ENCODE peak calls at places on chromosomes 13 and 19, in five cellular contexts. O is mammary epithelial cell, S is ascending aorta, Y is Peyer's patch, L is adrenal gland. N is an unnamed sample.
A peak's percentile ranks its signal among the peaks of the same experiment; 100 is the strongest.

GRCh38 chr13:35162420-35162819 is 220.3 kb downstream of the NBEA start:
- DNase-seq in L (no peak), O (no peak), Y (no peak), S (no peak), N (no peak)

GRCh38 chr19:44635581-44636438 is 7.9 kb upstream of the PVR start:
- DNase-seq in Y (no peak), S (no peak), L (no peak), O (no peak), N (no peak)

GRCh38 chr19:38362076-38362945 is 12.1 kb upstream of the PSMD8 start:
- DNase-seq in Y (peak; percentile 77), S (peak; percentile 86), O (peak; percentile 81), L (peak; percentile 85), N (peak; percentile 85)

GRCh38 chr19:3708207-3708931 is at the start of gene TJP3:
- DNase-seq in Y (no peak), S (no peak), L (peak; percentile 24), O (peak; percentile 53), N (peak; percentile 90)

GRCh38 chr13:43687038-43687437 is 99.7 kb downstream of the ENOX1 start:
- DNase-seq in S (no peak), L (no peak), O (no peak), Y (no peak), N (no peak)

GRCh38 chr19:48990400-48990799 is 2.7 kb downstream of the GYS1 start:
- DNase-seq in L (no peak), S (no peak), O (no peak), Y (no peak), N (no peak)

GRCh38 chr13:50187352-50188029 is 172.2 kb downstream of the KCNRG start:
- DNase-seq in L (no peak), S (no peak), O (no peak), Y (no peak), N (no peak)

GRCh38 chr19:41515054-41515652 is 60.8 kb upstream of the CEACAM21 start:
- DNase-seq in L (no peak), Y (no peak), S (no peak), O (no peak), N (no peak)

GRCh38 chr19:35755550-35756371 is 1.1 kb downstream of the HSPB6 start:
- DNase-seq in O (no peak), L (peak; percentile 91), S (peak; percentile 94), Y (peak; percentile 30), N (no peak)

GRCh38 chr19:29714953-29715694 is at the start of gene C19orf12:
- DNase-seq in O (peak; percentile 38), L (peak; percentile 64), Y (peak; percentile 63), S (peak; percentile 70), N (peak; percentile 92)

GRCh38 chr13:114044486-114044885 is 70.6 kb upstream of the C13orf46 start:
- DNase-seq in S (no peak), Y (no peak), O (no peak), L (no peak), N (no peak)

GRCh38 chr13:98374750-98375149 is 197.7 kb upstream of the RNF113B start:
- DNase-seq in L (no peak), S (no peak), Y (no peak), O (no peak), N (no peak)

GRCh38 chr13:80441968-80442367 is 101.0 kb upstream of the SPRY2 start:
- DNase-seq in S (no peak), O (no peak), Y (no peak), L (no peak), N (no peak)

GRCh38 chr13:114132419-114133121 is at the start of gene RASA3:
- DNase-seq in O (peak; percentile 71), Y (peak; percentile 75), S (peak; percentile 88), L (peak; percentile 54), N (peak; percentile 76)

GRCh38 chr13:107370036-107370785 is 802.3 kb upstream of the ARGLU1 start:
- DNase-seq in L (no peak), O (no peak), Y (no peak), S (no peak), N (no peak)

GRCh38 chr13:39259371-39259770 is 221.1 kb downstream of the NHLRC3 start:
- DNase-seq in Y (no peak), L (no peak), S (no peak), O (no peak), N (no peak)

GRCh38 chr13:112994084-112994780 is 25.2 kb downstream of the MCF2L start:
- DNase-seq in O (peak; percentile 4), L (no peak), Y (no peak), S (no peak), N (no peak)

GRCh38 chr13:25085125-25085742 is 10.7 kb upstream of the PABPC3 start:
- DNase-seq in Y (no peak), S (no peak), O (peak; percentile 38), L (peak; percentile 50), N (no peak)

GRCh38 chr13:34357435-34358232 is 539.7 kb downstream of the RFC3 start:
- DNase-seq in S (no peak), Y (no peak), L (peak; percentile 59), O (peak; percentile 79), N (no peak)

GRCh38 chr13:30181856-30182651 is 125.3 kb downstream of the KATNAL1 start:
- DNase-seq in S (no peak), Y (no peak), O (no peak), L (no peak), N (no peak)

GRCh38 chr19:39737351-39737750 is 478 bp downstream of the CLC start:
- DNase-seq in S (no peak), L (no peak), O (no peak), Y (no peak), N (no peak)

GRCh38 chr13:79497852-79498251 is 16.9 kb downstream of the NDFIP2 start:
- DNase-seq in Y (no peak), O (no peak), S (no peak), L (no peak), N (no peak)

GRCh38 chr19:15829277-15829770 is 13.9 kb upstream of the OR10H1 start:
- DNase-seq in Y (no peak), L (no peak), S (no peak), O (peak; percentile 27), N (no peak)

GRCh38 chr13:26184791-26185250 is 37.3 kb downstream of the RNF6 start:
- DNase-seq in L (peak; percentile 80), S (peak; percentile 70), Y (peak; percentile 61), O (peak; percentile 50), N (no peak)

GRCh38 chr13:35472308-35473008 is 4.0 kb downstream of the MAB21L1 start:
- DNase-seq in O (no peak), Y (no peak), L (no peak), S (no peak), N (no peak)

GRCh38 chr13:48769107-48769704 is 115.5 kb downstream of the CYSLTR2 start:
- DNase-seq in S (peak; percentile 92), L (peak; percentile 97), O (peak; percentile 74), Y (peak; percentile 84), N (no peak)

GRCh38 chr13:32734511-32734910 is 148.3 kb downstream of the PDS5B start:
- DNase-seq in S (no peak), O (peak; percentile 64), L (no peak), Y (no peak), N (no peak)

GRCh38 chr19:1239796-1240737 is 1.5 kb upstream of the ATP5F1D start:
- DNase-seq in L (peak; percentile 89), O (peak; percentile 70), Y (peak; percentile 85), S (peak; percentile 94), N (peak; percentile 87)

GRCh38 chr19:49212302-49212701 is 54.7 kb downstream of the TRPM4 start:
- DNase-seq in S (no peak), L (no peak), O (no peak), Y (no peak), N (no peak)

GRCh38 chr13:40403509-40404241 is 262.8 kb downstream of the FOXO1 start:
- DNase-seq in L (no peak), S (no peak), O (no peak), Y (no peak), N (no peak)

GRCh38 chr13:40406405-40407138 is 259.9 kb downstream of the FOXO1 start:
- DNase-seq in Y (no peak), O (peak; percentile 75), L (no peak), S (no peak), N (no peak)

GRCh38 chr13:40404407-40404806 is 262.0 kb downstream of the FOXO1 start:
- DNase-seq in O (no peak), S (no peak), L (no peak), Y (no peak), N (no peak)

GRCh38 chr13:40402931-40403412 is 263.5 kb downstream of the FOXO1 start:
- DNase-seq in S (no peak), Y (no peak), L (peak; percentile 36), O (no peak), N (no peak)

DNA sequence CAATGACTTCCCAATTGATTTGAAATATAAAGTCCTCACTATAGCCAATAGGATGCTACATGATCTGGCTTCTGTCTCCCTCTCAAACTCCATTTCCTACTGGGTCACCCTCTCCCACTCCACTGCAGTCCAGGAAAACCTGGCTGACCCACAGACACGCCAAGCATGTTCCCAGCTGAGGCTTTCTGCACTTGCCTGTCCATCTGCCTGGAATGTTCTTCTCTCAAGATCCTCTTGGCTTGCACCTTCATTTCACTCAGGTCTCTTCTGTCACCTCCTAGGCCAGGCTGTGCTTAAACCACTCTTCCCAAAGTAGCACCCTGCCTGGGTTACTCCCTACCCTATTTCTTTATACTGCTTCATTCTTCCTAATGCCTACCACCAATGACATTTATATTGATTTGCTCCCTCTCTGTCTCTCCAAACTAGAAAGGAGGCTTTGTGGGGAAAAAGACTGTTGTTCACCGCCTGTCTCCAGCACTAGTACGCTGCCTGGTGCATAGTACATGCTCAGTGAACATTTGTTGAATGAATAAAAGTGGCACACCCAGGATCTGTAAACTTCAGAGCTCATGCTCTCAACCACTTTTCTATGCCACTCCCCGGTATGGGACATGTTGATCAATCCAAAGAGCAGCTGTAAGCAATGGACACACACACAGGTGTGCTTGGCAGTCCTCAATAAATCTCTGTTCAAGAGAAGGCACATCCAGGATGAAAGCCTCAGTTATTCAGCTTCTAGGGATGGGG is 261.3 kb downstream of the FOXO1 start:
- DNase-seq in L (no peak), Y (no peak), O (no peak), S (no peak), N (no peak)
- H3K4me1 ChIP-seq in L (peaks cover 17% of the 10 kb centered on the region), Y (peaks cover 3% of the 10 kb centered on the region), O (peaks cover 26% of the 10 kb centered on the region), S (peaks cover 4% of the 10 kb centered on the region), N (peaks cover 21% of the 10 kb centered on the region)

DNA sequence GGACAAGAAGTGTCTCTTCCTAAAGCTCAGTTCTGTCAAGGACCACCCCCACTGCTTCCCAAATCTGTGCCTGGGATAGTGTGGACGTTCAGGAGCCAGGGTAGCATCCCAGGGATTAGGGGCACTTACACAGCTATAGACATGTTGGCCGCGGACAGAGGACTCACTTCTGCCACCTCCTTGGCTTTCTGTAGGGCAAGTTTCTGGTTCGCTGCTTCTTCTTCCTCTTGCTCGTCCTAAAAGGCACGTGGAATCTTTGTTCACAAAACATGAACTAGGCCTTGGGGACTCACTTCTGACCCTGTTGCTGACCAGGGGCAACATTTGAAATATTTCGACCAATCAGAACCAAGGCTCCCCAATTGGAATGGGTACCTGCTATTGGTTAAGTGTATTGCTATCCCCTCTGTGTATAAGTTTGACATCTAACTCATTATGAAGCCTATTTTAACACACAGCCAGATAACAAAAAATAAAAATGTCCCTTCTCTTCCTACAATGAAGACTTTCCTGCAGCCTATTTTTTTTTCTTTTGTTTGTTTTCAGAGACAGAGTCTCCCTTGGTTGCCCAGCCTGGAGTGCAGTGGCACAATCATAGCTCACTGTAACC is 150.3 kb downstream of the IER2 start:
- DNase-seq in L (no peak), S (no peak), O (no peak), Y (no peak), N (no peak)
- H3K27me3 ChIP-seq in L (peaks cover 14% of the 10 kb centered on the region), S (no peaks in the 10 kb centered on the region), O (peaks cover 6% of the 10 kb centered on the region), Y (no peaks in the 10 kb centered on the region), N (peaks cover 83% of the 10 kb centered on the region)

GRCh38 chr13:59806801-59807200 is 356.9 kb downstream of the DIAPH3 start:
- DNase-seq in L (no peak), Y (no peak), O (no peak), S (no peak), N (no peak)
- H3K4me1 ChIP-seq in L (no peaks in the 10 kb centered on the region), Y (no peaks in the 10 kb centered on the region), O (no peaks in the 10 kb centered on the region), S (no peaks in the 10 kb centered on the region), N (no peaks in the 10 kb centered on the region)

GRCh38 chr19:13234518-13234917 is 84.3 kb downstream of the IER2 start:
- DNase-seq in Y (peak; percentile 51), S (peak; percentile 76), L (peak; percentile 59), O (no peak), N (no peak)
- H3K27me3 ChIP-seq in Y (no peaks in the 10 kb centered on the region), S (no peaks in the 10 kb centered on the region), L (no peaks in the 10 kb centered on the region), O (no peaks in the 10 kb centered on the region), N (no peaks in the 10 kb centered on the region)